ENCODE peak calls at places on chromosomes 5 and 9, in seven cellular contexts. X is astrocyte, S is foreskin keratinocyte, P is psoas muscle, U is tibial nerve, Z is tibial artery, L is dorsolateral prefrontal cortex. H is an unnamed sample. For H3K27me3, the result is how much of the 10 kb centered on the place peaks cover.

GRCh38 chr9:136545065-136545965 is 533 bp downstream of the NOTCH1 start:
- DNase-seq in X (no peak), S (no peak), P (no peak), U (no peak), Z (no peak), L (no peak), H (no peak)

GRCh38 chr5:148979104-148979723 is 83.6 kb downstream of the SH3TC2 start:
- DNase-seq in X (no peak), S (peak), P (peak), U (peak), Z (peak), L (no peak), H (peak)

GRCh38 chr9:135108801-135109500 is 21.5 kb downstream of the OLFM1 start:
- DNase-seq in X (no peak), S (no peak), P (no peak), U (no peak), Z (no peak), L (no peak), H (no peak)

GRCh38 chr9:32581512-32582143 is 8.7 kb upstream of the NDUFB6 start:
- DNase-seq in X (peak), S (peak), P (no peak), U (no peak), Z (no peak), L (peak), H (no peak)

GRCh38 chr5:17802256-17802655 is 168.0 kb downstream of the TAF11L14 start:
- DNase-seq in X (no peak), S (no peak), P (no peak), U (no peak), Z (no peak), L (no peak), H (no peak)

GRCh38 chr9:93268551-93269314 is 84.8 kb downstream of the WNK2 start:
- DNase-seq in X (no peak), S (no peak), P (no peak), U (no peak), Z (peak), L (no peak), H (peak)

GRCh38 chr5:134139377-134139851 is 24.9 kb downstream of the TCF7 start:
- DNase-seq in X (no peak), S (no peak), P (no peak), U (no peak), Z (peak), L (peak), H (no peak)

GRCh38 chr5:179311091-179311470 is 34.2 kb downstream of the ADAMTS2 start:
- DNase-seq in X (no peak), S (no peak), P (peak), U (no peak), Z (peak), L (no peak), H (peak)

GRCh38 chr5:55600536-55601208 is 65.9 kb upstream of the PLPP1 start:
- DNase-seq in X (peak), S (peak), P (no peak), U (no peak), Z (no peak), L (peak), H (no peak)

GRCh38 chr5:145778144-145778900 is 56.8 kb downstream of the PRELID2 start:
- DNase-seq in X (no peak), S (no peak), P (peak), U (no peak), Z (peak), L (peak), H (no peak)

GRCh38 chr5:71748360-71748759 is 29.3 kb downstream of the CARTPT start:
- DNase-seq in X (no peak), S (no peak), P (peak), U (peak), Z (peak), L (no peak), H (no peak)

GRCh38 chr9:23341346-23341745 is 484.7 kb downstream of the ELAVL2 start:
- DNase-seq in X (no peak), S (no peak), P (no peak), U (no peak), Z (no peak), L (no peak), H (no peak)

GRCh38 chr5:131983244-131983771 is 28.1 kb downstream of the ACSL6 start:
- DNase-seq in X (peak), S (no peak), P (no peak), U (no peak), Z (no peak), L (no peak), H (no peak)

GRCh38 chr9:127815512-127816361 is 13.1 kb downstream of the FPGS start:
- DNase-seq in X (no peak), S (no peak), P (no peak), U (no peak), Z (no peak), L (no peak), H (peak)

GRCh38 chr5:170813231-170813630 is 29.7 kb downstream of the GABRP start:
- DNase-seq in X (no peak), S (no peak), P (no peak), U (no peak), Z (no peak), L (no peak), H (no peak)

GRCh38 chr9:126637002-126637849 is 23.5 kb downstream of the LMX1B start:
- DNase-seq in X (no peak), S (no peak), P (no peak), U (no peak), Z (no peak), L (no peak), H (no peak)

GRCh38 chr5:68274847-68275700 is 59.5 kb downstream of the PIK3R1 start:
- DNase-seq in X (no peak), S (no peak), P (no peak), U (no peak), Z (no peak), L (no peak), H (no peak)

GRCh38 chr5:78751872-78752271 is 103.3 kb upstream of the LHFPL2 start:
- DNase-seq in X (no peak), S (no peak), P (no peak), U (no peak), Z (no peak), L (no peak), H (no peak)

GRCh38 chr5:39473156-39473779 is 48.5 kb upstream of the DAB2 start:
- DNase-seq in X (peak), S (no peak), P (no peak), U (no peak), Z (no peak), L (no peak), H (no peak)

GRCh38 chr5:36882250-36882649 is 5.7 kb downstream of the NIPBL start:
- DNase-seq in X (no peak), S (no peak), P (no peak), U (no peak), Z (no peak), L (no peak), H (no peak)

GRCh38 chr5:54455413-54456157 is at the start of gene HSPB3:
- DNase-seq in X (peak), S (peak), P (peak), U (no peak), Z (no peak), L (peak), H (no peak)

GRCh38 chr5:83583859-83584258 is 112.3 kb downstream of the VCAN start:
- DNase-seq in X (peak), S (peak), P (no peak), U (no peak), Z (no peak), L (no peak), H (no peak)

GRCh38 chr5:171759777-171760176 is 25.8 kb upstream of the SMIM23 start:
- DNase-seq in X (no peak), S (no peak), P (no peak), U (no peak), Z (no peak), L (no peak), H (no peak)

GRCh38 chr9:85212209-85212608 is 529.5 kb downstream of the AGTPBP1 start:
- DNase-seq in X (peak), S (peak), P (no peak), U (no peak), Z (no peak), L (no peak), H (no peak)

GRCh38 chr9:114678130-114678529 is 3.9 kb downstream of the TEX48 start:
- DNase-seq in X (no peak), S (no peak), P (no peak), U (no peak), Z (no peak), L (no peak), H (no peak)

GRCh38 chr5:144941-145340 is 46.4 kb upstream of the LRRC14B start:
- DNase-seq in X (no peak), S (no peak), P (no peak), U (no peak), Z (no peak), L (no peak), H (no peak)

GRCh38 chr5:57817001-57817453 is 334.4 kb upstream of the ACTBL2 start:
- DNase-seq in X (peak), S (peak), P (no peak), U (no peak), Z (no peak), L (no peak), H (no peak)

GRCh38 chr9:75615284-75615683 is 275.2 kb upstream of the PCSK5 start:
- DNase-seq in X (no peak), S (peak), P (no peak), U (no peak), Z (no peak), L (no peak), H (no peak)

GRCh38 chr9:2281031-2281802 is 266.1 kb downstream of the SMARCA2 start:
- DNase-seq in X (peak), S (peak), P (no peak), U (no peak), Z (no peak), L (no peak), H (no peak)

GRCh38 chr5:139966856-139967255 is 76.2 kb downstream of the NRG2 start:
- DNase-seq in X (no peak), S (no peak), P (no peak), U (no peak), Z (no peak), L (no peak), H (no peak)

GRCh38 chr5:141734501-141735231 is 52.6 kb upstream of the ARAP3 start:
- DNase-seq in X (peak), S (peak), P (no peak), U (no peak), Z (no peak), L (no peak), H (no peak)

GRCh38 chr5:36359267-36359666 is 57.6 kb upstream of the RANBP3L start:
- DNase-seq in X (peak), S (peak), P (no peak), U (no peak), Z (no peak), L (no peak), H (no peak)

GRCh38 chr9:36895744-36896260 is 138.3 kb downstream of the PAX5 start:
- DNase-seq in X (no peak), S (no peak), P (no peak), U (no peak), Z (no peak), L (no peak), H (no peak)
- H3K27me3 ChIP-seq in X (half or more), S (under half), P (under half), U (under half), Z (under half), L (under half), H (under half)

GRCh38 chr5:154168395-154168794 is 22.1 kb upstream of the GALNT10 start:
- DNase-seq in X (no peak), S (no peak), P (peak), U (no peak), Z (no peak), L (no peak), H (no peak)
- TF ChIP-seq CTCF in X (no peak), S (no peak), P (no peak), U (no peak), Z (no peak), L (no peak), H (no peak)

DNA sequence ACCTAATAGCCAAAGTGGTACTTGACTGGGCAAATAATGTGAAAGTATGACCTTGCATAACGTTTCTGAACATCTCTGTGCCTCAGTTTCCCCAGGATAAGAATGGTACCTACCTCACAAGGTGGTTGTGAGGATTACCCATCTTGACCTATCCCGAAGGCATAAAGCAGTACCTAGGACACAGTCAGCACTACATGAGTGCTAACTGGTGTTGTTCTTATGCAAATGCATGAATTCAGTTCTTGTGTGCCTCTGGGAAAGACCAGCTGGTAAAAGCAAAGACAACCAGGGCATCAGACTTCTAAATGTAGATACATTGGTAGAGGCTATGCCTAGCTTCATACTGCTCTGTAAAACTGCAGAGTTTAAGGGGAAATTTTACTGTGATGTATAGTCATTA is 21.8 kb upstream of the TMEM252 start:
- DNase-seq in X (no peak), S (no peak), P (no peak), U (no peak), Z (no peak), L (no peak), H (no peak)
- H3K27me3 ChIP-seq in X (under half), S (under half), P (under half), U (under half), Z (under half), L (under half), H (under half)

GRCh38 chr5:89327621-89328020 is 444.6 kb upstream of the MEF2C start:
- DNase-seq in X (no peak), S (no peak), P (no peak), U (no peak), Z (no peak), L (no peak), H (no peak)

GRCh38 chr5:89324990-89325389 is 442.0 kb upstream of the MEF2C start:
- DNase-seq in X (no peak), S (no peak), P (no peak), U (no peak), Z (no peak), L (no peak), H (no peak)

GRCh38 chr5:89330087-89330486 is 447.1 kb upstream of the MEF2C start:
- DNase-seq in X (no peak), S (no peak), P (no peak), U (no peak), Z (no peak), L (no peak), H (no peak)
- TF ChIP-seq CTCF in X (no peak), S (no peak), P (no peak), U (no peak), Z (no peak), L (no peak), H (no peak)

GRCh38 chr9:83065233-83065632 is 2.3 kb upstream of the RASEF start:
- DNase-seq in X (no peak), S (no peak), P (no peak), U (no peak), Z (no peak), L (no peak), H (no peak)

GRCh38 chr9:83069651-83070050 is 6.7 kb upstream of the RASEF start:
- DNase-seq in X (no peak), S (peak), P (no peak), U (no peak), Z (no peak), L (no peak), H (no peak)

GRCh38 chr9:83068414-83068813 is 5.5 kb upstream of the RASEF start:
- DNase-seq in X (peak), S (no peak), P (no peak), U (no peak), Z (no peak), L (no peak), H (no peak)

GRCh38 chr9:83067579-83067978 is 4.6 kb upstream of the RASEF start:
- DNase-seq in X (no peak), S (no peak), P (no peak), U (no peak), Z (no peak), L (no peak), H (no peak)

DNA sequence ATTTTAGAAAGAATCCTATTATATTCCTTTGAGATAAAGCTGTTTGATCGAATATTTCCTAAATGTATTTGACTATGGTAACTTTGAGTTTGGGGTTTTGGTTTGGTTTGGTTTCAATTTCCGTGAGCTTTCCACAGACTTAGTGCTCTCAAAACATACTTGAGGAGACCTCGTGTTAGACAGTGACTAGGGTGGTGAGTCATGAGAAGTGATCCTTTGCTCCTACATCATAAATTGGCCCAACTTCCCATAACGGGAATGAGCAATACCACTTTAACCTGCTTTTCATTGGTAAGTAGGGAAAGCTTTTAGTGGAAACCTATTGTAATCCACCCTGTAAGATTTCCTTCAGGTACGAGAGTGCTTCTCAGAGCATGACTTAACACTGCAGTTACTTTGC is 3.8 kb upstream of the RASEF start:
- DNase-seq in X (peak), S (peak), P (no peak), U (no peak), Z (no peak), L (no peak), H (no peak)
- H3K27me3 ChIP-seq in X (under half), S (under half), P (under half), U (under half), Z (under half), L (under half), H (under half)

GRCh38 chr5:27130587-27130986 is 92.2 kb upstream of the CDH9 start:
- DNase-seq in X (peak), S (no peak), P (no peak), U (no peak), Z (no peak), L (no peak), H (no peak)

GRCh38 chr5:27129926-27130325 is 91.5 kb upstream of the CDH9 start:
- DNase-seq in X (no peak), S (no peak), P (no peak), U (no peak), Z (no peak), L (no peak), H (no peak)

GRCh38 chr5:27125856-27126255 is 87.5 kb upstream of the CDH9 start:
- DNase-seq in X (no peak), S (no peak), P (no peak), U (no peak), Z (no peak), L (no peak), H (no peak)

GRCh38 chr5:27124590-27124989 is 86.2 kb upstream of the CDH9 start:
- DNase-seq in X (no peak), S (peak), P (no peak), U (no peak), Z (no peak), L (no peak), H (no peak)
- TF ChIP-seq CTCF in X (peak), S (peak), P (no peak), U (no peak), Z (peak), L (no peak), H (peak)

GRCh38 chr5:160347453-160347852 is 23.0 kb downstream of the C1QTNF2 start:
- DNase-seq in X (no peak), S (no peak), P (no peak), U (no peak), Z (no peak), L (no peak), H (no peak)
- H3K27me3 ChIP-seq in X (under half), S (under half), P (under half), U (under half), Z (under half), L (under half), H (under half)

GRCh38 chr5:101393795-101394450 is 490.8 kb upstream of the ST8SIA4 start:
- DNase-seq in X (peak), S (no peak), P (no peak), U (no peak), Z (no peak), L (no peak), H (no peak)

GRCh38 chr5:101390317-101390908 is 487.3 kb upstream of the ST8SIA4 start:
- DNase-seq in X (peak), S (peak), P (no peak), U (no peak), Z (no peak), L (peak), H (no peak)
- TF ChIP-seq CTCF in X (peak), S (peak), P (peak), U (peak), Z (peak), L (peak), H (peak)

H was measured in right lobe of liver.